ENCODE peak calls at places on chromosomes 3 and 15, in four cellular contexts. One of them, this sample, is unnamed.

GRCh38 chr15:40190591-40190990 is 29.7 kb downstream of the BUB1B start:
- DNase-seq in mesenchymal stem cell: peak; percentile 70
- DNase-seq in H9: no peak
- DNase-seq in mesendoderm: no peak
- DNase-seq in this sample: no peak

GRCh38 chr3:48897401-48898376 is 993 bp downstream of the SLC25A20 start:
- DNase-seq in mesenchymal stem cell: peak; percentile 61
- DNase-seq in H9: no peak
- DNase-seq in mesendoderm: no peak
- DNase-seq in this sample: no peak

GRCh38 chr3:78757734-78758133 is 1010.1 kb downstream of the ROBO1 start:
- DNase-seq in mesenchymal stem cell: no peak
- DNase-seq in H9: no peak
- DNase-seq in mesendoderm: no peak
- DNase-seq in this sample: no peak

GRCh38 chr3:158167737-158168469 is 58.0 kb downstream of the RSRC1 start:
- DNase-seq in mesenchymal stem cell: peak; percentile 93
- DNase-seq in H9: no peak
- DNase-seq in mesendoderm: peak; percentile 27
- DNase-seq in this sample: no peak

GRCh38 chr3:15728766-15729165 is 69.0 kb downstream of the ANKRD28 start:
- DNase-seq in mesenchymal stem cell: no peak
- DNase-seq in H9: no peak
- DNase-seq in mesendoderm: no peak
- DNase-seq in this sample: no peak

GRCh38 chr15:89075121-89075640 is 13.1 kb upstream of the ABHD2 start:
- DNase-seq in mesenchymal stem cell: no peak
- DNase-seq in H9: no peak
- DNase-seq in mesendoderm: peak; percentile 35
- DNase-seq in this sample: no peak

GRCh38 chr3:188876370-188876769 is 295.4 kb upstream of the TPRG1 start:
- DNase-seq in mesenchymal stem cell: no peak
- DNase-seq in H9: no peak
- DNase-seq in mesendoderm: no peak
- DNase-seq in this sample: no peak

GRCh38 chr3:11641683-11642407 is 1.9 kb downstream of the VGLL4 start:
- DNase-seq in mesenchymal stem cell: peak; percentile 77
- DNase-seq in H9: no peak
- DNase-seq in mesendoderm: peak; percentile 72
- DNase-seq in this sample: no peak

GRCh38 chr3:30964612-30965011 is 70.2 kb upstream of the GADL1 start:
- DNase-seq in mesenchymal stem cell: no peak
- DNase-seq in H9: no peak
- DNase-seq in mesendoderm: no peak
- DNase-seq in this sample: no peak

GRCh38 chr15:58957101-58957973 is 23.9 kb upstream of the SLTM start:
- DNase-seq in mesenchymal stem cell: peak; percentile 70
- DNase-seq in H9: peak; percentile 71
- DNase-seq in mesendoderm: peak; percentile 88
- DNase-seq in this sample: peak; percentile 65

GRCh38 chr3:46090161-46090591 is 62.9 kb upstream of the XCR1 start:
- DNase-seq in mesenchymal stem cell: peak; percentile 45
- DNase-seq in H9: no peak
- DNase-seq in mesendoderm: no peak
- DNase-seq in this sample: no peak

GRCh38 chr15:34436126-34436955 is 1.3 kb downstream of the GOLGA8A start:
- DNase-seq in mesenchymal stem cell: no peak
- DNase-seq in H9: peak; percentile 28
- DNase-seq in mesendoderm: peak; percentile 9
- DNase-seq in this sample: no peak

GRCh38 chr3:175728566-175728965 is 869.4 kb downstream of the NAALADL2 start:
- DNase-seq in mesenchymal stem cell: peak; percentile 7
- DNase-seq in H9: no peak
- DNase-seq in mesendoderm: no peak
- DNase-seq in this sample: no peak

GRCh38 chr3:13083898-13084297 is 10.7 kb upstream of the IQSEC1 start:
- DNase-seq in mesenchymal stem cell: no peak
- DNase-seq in H9: no peak
- DNase-seq in mesendoderm: no peak
- DNase-seq in this sample: no peak

GRCh38 chr15:39924437-39924836 is 4.4 kb upstream of the GPR176 start:
- DNase-seq in mesenchymal stem cell: no peak
- DNase-seq in H9: no peak
- DNase-seq in mesendoderm: no peak
- DNase-seq in this sample: no peak

GRCh38 chr3:72782521-72782920 is 65.7 kb downstream of the SHQ1 start:
- DNase-seq in mesenchymal stem cell: no peak
- DNase-seq in H9: no peak
- DNase-seq in mesendoderm: peak; percentile 26
- DNase-seq in this sample: no peak

GRCh38 chr3:104952587-104952986 is 414.1 kb upstream of the ALCAM start:
- DNase-seq in mesenchymal stem cell: peak; percentile 71
- DNase-seq in H9: no peak
- DNase-seq in mesendoderm: no peak
- DNase-seq in this sample: no peak

GRCh38 chr3:120162400-120162799 is 68.2 kb upstream of the GSK3B start:
- DNase-seq in mesenchymal stem cell: peak; percentile 58
- DNase-seq in H9: no peak
- DNase-seq in mesendoderm: no peak
- DNase-seq in this sample: no peak

GRCh38 chr3:54641226-54642014 is 286.4 kb downstream of the LRTM1 start:
- DNase-seq in mesenchymal stem cell: no peak
- DNase-seq in H9: peak; percentile 52
- DNase-seq in mesendoderm: peak; percentile 89
- DNase-seq in this sample: peak; percentile 2

GRCh38 chr15:78177447-78177873 is 28.3 kb downstream of the IDH3A start:
- DNase-seq in mesenchymal stem cell: peak; percentile 35
- DNase-seq in H9: peak; percentile 82
- DNase-seq in mesendoderm: peak; percentile 64
- DNase-seq in this sample: peak; percentile 39

GRCh38 chr3:56985460-56986327 is 74.8 kb upstream of the SPATA12 start:
- DNase-seq in mesenchymal stem cell: peak; percentile 34
- DNase-seq in H9: no peak
- DNase-seq in mesendoderm: no peak
- DNase-seq in this sample: no peak

GRCh38 chr3:42750834-42751233 is 22.2 kb downstream of the CCDC13 start:
- DNase-seq in mesenchymal stem cell: no peak
- DNase-seq in H9: peak; percentile 18
- DNase-seq in mesendoderm: no peak
- DNase-seq in this sample: no peak

GRCh38 chr15:77461486-77461885 is 40.8 kb downstream of the HMG20A start:
- DNase-seq in mesenchymal stem cell: peak; percentile 37
- DNase-seq in H9: no peak
- DNase-seq in mesendoderm: peak; percentile 79
- DNase-seq in this sample: no peak

GRCh38 chr15:73924258-73924921 is 1.9 kb upstream of the LOXL1 start:
- DNase-seq in mesenchymal stem cell: peak; percentile 88
- DNase-seq in H9: no peak
- DNase-seq in mesendoderm: no peak
- DNase-seq in this sample: no peak

GRCh38 chr3:136817448-136817847 is 1.5 kb upstream of the SLC35G2 start:
- DNase-seq in mesenchymal stem cell: peak; percentile 80
- DNase-seq in H9: no peak
- DNase-seq in mesendoderm: no peak
- DNase-seq in this sample: no peak

GRCh38 chr3:34015204-34016142 is 217.0 kb downstream of the PDCD6IP start:
- DNase-seq in mesenchymal stem cell: no peak
- DNase-seq in H9: peak; percentile 43
- DNase-seq in mesendoderm: peak; percentile 78
- DNase-seq in this sample: no peak

GRCh38 chr3:152455989-152456388 is 187.3 kb downstream of the MBNL1 start:
- DNase-seq in mesenchymal stem cell: no peak
- DNase-seq in H9: no peak
- DNase-seq in mesendoderm: no peak
- DNase-seq in this sample: no peak

GRCh38 chr3:177563792-177564191 is 366.5 kb upstream of the TBL1XR1 start:
- DNase-seq in mesenchymal stem cell: no peak
- DNase-seq in H9: no peak
- DNase-seq in mesendoderm: no peak
- DNase-seq in this sample: no peak

GRCh38 chr15:74785716-74786032 is 3.8 kb downstream of the CSK start:
- DNase-seq in mesenchymal stem cell: no peak
- DNase-seq in H9: no peak
- DNase-seq in mesendoderm: no peak
- DNase-seq in this sample: no peak

GRCh38 chr15:74251187-74251811 is 15.2 kb downstream of the CCDC33 start:
- DNase-seq in mesenchymal stem cell: no peak
- DNase-seq in H9: no peak
- DNase-seq in mesendoderm: no peak
- DNase-seq in this sample: no peak

GRCh38 chr15:88401972-88402656 is 65.1 kb downstream of the MRPL46 start:
- DNase-seq in mesenchymal stem cell: no peak
- DNase-seq in H9: no peak
- DNase-seq in mesendoderm: peak; percentile 75
- DNase-seq in this sample: no peak

GRCh38 chr3:100080573-100080972 is 33.7 kb downstream of the FILIP1L start:
- DNase-seq in mesenchymal stem cell: peak; percentile 49
- DNase-seq in H9: no peak
- DNase-seq in mesendoderm: no peak
- DNase-seq in this sample: no peak

GRCh38 chr3:100082108-100082642 is 32.1 kb downstream of the FILIP1L start:
- DNase-seq in mesenchymal stem cell: no peak
- DNase-seq in H9: no peak
- DNase-seq in mesendoderm: no peak
- DNase-seq in this sample: no peak

GRCh38 chr3:100075731-100076543 is 38.4 kb downstream of the FILIP1L start:
- DNase-seq in mesenchymal stem cell: no peak
- DNase-seq in H9: no peak
- DNase-seq in mesendoderm: peak; percentile 83
- DNase-seq in this sample: no peak

GRCh38 chr3:100076544-100077529 is 37.5 kb downstream of the FILIP1L start:
- DNase-seq in mesenchymal stem cell: peak; percentile 71
- DNase-seq in H9: no peak
- DNase-seq in mesendoderm: peak; percentile 54
- DNase-seq in this sample: no peak

DNA sequence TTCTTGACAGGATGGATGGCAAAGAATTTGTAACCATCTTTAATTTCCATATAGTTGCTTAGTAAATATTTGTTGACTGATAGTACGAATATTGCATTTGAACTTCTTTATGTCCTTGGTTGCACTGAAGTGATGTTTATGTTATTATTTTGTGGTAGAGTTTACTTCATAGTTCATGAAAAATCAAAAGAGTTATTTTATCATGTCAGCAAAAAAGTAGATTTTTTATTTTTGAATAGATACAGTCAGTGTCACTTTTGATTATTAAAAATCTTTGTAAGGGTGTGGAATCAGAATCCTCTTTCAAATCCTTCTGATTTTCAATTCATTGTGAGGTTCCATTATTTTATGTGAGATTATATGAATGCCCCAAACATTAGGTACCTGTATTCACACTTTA is 35.0 kb downstream of the FILIP1L start:
- DNase-seq in mesenchymal stem cell: no peak
- DNase-seq in H9: no peak
- DNase-seq in mesendoderm: no peak
- DNase-seq in this sample: no peak
- H4K8ac ChIP-seq in mesenchymal stem cell: no peak overlapping the region
- H4K8ac ChIP-seq in H9: no peak overlapping the region
- H4K8ac ChIP-seq in mesendoderm: no peak overlapping the region
- H4K8ac ChIP-seq in this sample: no peak overlapping the region

DNA sequence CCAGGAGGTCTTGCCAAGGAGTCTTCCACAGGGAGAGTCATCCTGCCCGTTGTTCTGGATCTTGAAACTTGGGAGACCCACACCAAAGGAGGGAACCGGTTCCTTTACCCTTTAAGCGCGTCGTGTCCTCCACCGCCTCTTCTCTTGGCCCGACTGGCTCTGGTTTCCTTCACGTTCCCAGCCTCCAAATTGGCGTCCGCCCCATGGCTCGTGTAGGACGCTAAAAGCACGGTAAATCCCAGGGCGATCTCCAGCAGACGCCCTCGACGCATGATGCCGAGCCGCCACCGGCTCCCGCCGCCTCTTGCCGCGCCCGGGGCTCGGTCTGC is 1.0 kb downstream of the FBN1 start:
- DNase-seq in mesenchymal stem cell: peak; percentile 51
- DNase-seq in H9: no peak
- DNase-seq in mesendoderm: peak; percentile 47
- DNase-seq in this sample: no peak
- H3K18ac ChIP-seq in mesenchymal stem cell: peak overlapping the region; percentile 94
- H3K18ac ChIP-seq in H9: no peak overlapping the region
- H3K18ac ChIP-seq in mesendoderm: peak overlapping the region; percentile 2
- H3K18ac ChIP-seq in this sample: peak overlapping the region; percentile 82

GRCh38 chr3:51392301-51393095 is 1.4 kb downstream of the RBM15B start:
- DNase-seq in mesenchymal stem cell: no peak
- DNase-seq in H9: no peak
- DNase-seq in mesendoderm: no peak
- DNase-seq in this sample: no peak

GRCh38 chr3:51391566-51392300 is 648 bp downstream of the RBM15B start:
- DNase-seq in mesenchymal stem cell: peak; percentile 54
- DNase-seq in H9: no peak
- DNase-seq in mesendoderm: peak; percentile 51
- DNase-seq in this sample: no peak

GRCh38 chr3:51390186-51390585 is 899 bp upstream of the RBM15B start:
- DNase-seq in mesenchymal stem cell: no peak
- DNase-seq in H9: no peak
- DNase-seq in mesendoderm: no peak
- DNase-seq in this sample: no peak

GRCh38 chr3:51390600-51391074 is 448 bp upstream of the RBM15B start:
- DNase-seq in mesenchymal stem cell: no peak
- DNase-seq in H9: no peak
- DNase-seq in mesendoderm: no peak
- DNase-seq in this sample: no peak

DNA sequence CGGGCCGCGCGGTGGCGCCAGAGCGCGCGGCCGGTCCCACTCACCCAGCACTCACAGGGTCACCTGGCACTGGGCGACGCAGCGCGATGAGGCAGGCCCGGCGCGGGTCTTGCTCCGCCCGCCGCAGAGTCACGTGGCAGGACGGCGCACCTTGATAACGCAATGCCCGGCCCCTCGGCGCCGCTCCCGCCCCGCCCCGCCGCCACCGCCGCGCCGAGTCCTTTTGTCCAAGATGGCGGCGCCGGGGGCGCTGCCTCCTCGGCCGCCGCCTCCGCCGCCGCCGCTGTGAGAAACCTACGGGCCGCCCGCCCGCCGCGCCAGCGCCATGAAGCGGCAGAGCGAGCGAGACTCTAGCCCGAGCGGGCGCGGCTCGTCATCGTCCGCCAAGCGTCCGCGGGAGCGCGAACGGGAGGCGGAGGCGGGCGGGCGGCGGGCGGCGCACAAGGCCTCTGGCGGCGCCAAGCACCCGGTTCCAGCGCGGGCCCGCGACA is at the start of gene RBM15B:
- DNase-seq in mesenchymal stem cell: peak; percentile 96
- DNase-seq in H9: peak; percentile 98
- DNase-seq in mesendoderm: peak; percentile 98
- DNase-seq in this sample: peak; percentile 95
- H4K8ac ChIP-seq in mesenchymal stem cell: peak within 1 kb of the TSS; percentile 92
- H4K8ac ChIP-seq in H9: no peak within 1 kb of the TSS
- H4K8ac ChIP-seq in mesendoderm: peak within 1 kb of the TSS; percentile 82
- H4K8ac ChIP-seq in this sample: peak within 1 kb of the TSS; percentile 78

GRCh38 chr15:70906842-70907241 is 14.2 kb downstream of the LRRC49 start:
- DNase-seq in mesenchymal stem cell: no peak
- DNase-seq in H9: no peak
- DNase-seq in mesendoderm: peak; percentile 53
- DNase-seq in this sample: no peak
- H3K18ac ChIP-seq in mesenchymal stem cell: no peak overlapping the region
- H3K18ac ChIP-seq in H9: no peak overlapping the region
- H3K18ac ChIP-seq in mesendoderm: no peak overlapping the region
- H3K18ac ChIP-seq in this sample: no peak overlapping the region